ENCODE peak calls at places on chromosomes 16 and 17, in four cellular contexts. One of them, this sample, is unnamed.

GRCh38 chr16:47592232-47592631 is 131.1 kb downstream of the PHKB start:
- DNase-seq in breast epithelium: no peak
- DNase-seq in caudate nucleus: no peak
- DNase-seq in body of pancreas: no peak
- DNase-seq in this sample: no peak

GRCh38 chr17:68199837-68200688 is 47.8 kb upstream of the AMZ2 start:
- DNase-seq in breast epithelium: no peak
- DNase-seq in caudate nucleus: no peak
- DNase-seq in body of pancreas: peak
- DNase-seq in this sample: no peak

GRCh38 chr16:8859913-8860881 is 8.6 kb downstream of the CARHSP1 start:
- DNase-seq in breast epithelium: no peak
- DNase-seq in caudate nucleus: no peak
- DNase-seq in body of pancreas: peak
- DNase-seq in this sample: no peak

GRCh38 chr16:47925811-47926460 is 229.9 kb downstream of the ABCC12 start:
- DNase-seq in breast epithelium: no peak
- DNase-seq in caudate nucleus: no peak
- DNase-seq in body of pancreas: no peak
- DNase-seq in this sample: no peak

GRCh38 chr17:38589462-38590114 is 16.2 kb downstream of the SRCIN1 start:
- DNase-seq in breast epithelium: no peak
- DNase-seq in caudate nucleus: no peak
- DNase-seq in body of pancreas: no peak
- DNase-seq in this sample: no peak

GRCh38 chr16:17962726-17963125 is 373.8 kb downstream of the NPIPA8 start:
- DNase-seq in breast epithelium: no peak
- DNase-seq in caudate nucleus: no peak
- DNase-seq in body of pancreas: no peak
- DNase-seq in this sample: no peak

GRCh38 chr17:50493744-50494143 is 14.5 kb upstream of the MYCBPAP start:
- DNase-seq in breast epithelium: no peak
- DNase-seq in caudate nucleus: no peak
- DNase-seq in body of pancreas: no peak
- DNase-seq in this sample: no peak

GRCh38 chr17:50209472-50210248 is 8.2 kb upstream of the COL1A1 start:
- DNase-seq in breast epithelium: peak
- DNase-seq in caudate nucleus: no peak
- DNase-seq in body of pancreas: peak
- DNase-seq in this sample: no peak

GRCh38 chr16:85418978-85419491 is 194.1 kb upstream of the GSE1 start:
- DNase-seq in breast epithelium: no peak
- DNase-seq in caudate nucleus: no peak
- DNase-seq in body of pancreas: peak
- DNase-seq in this sample: no peak

GRCh38 chr16:13426279-13426678 is 493.7 kb upstream of the ERCC4 start:
- DNase-seq in breast epithelium: no peak
- DNase-seq in caudate nucleus: no peak
- DNase-seq in body of pancreas: no peak
- DNase-seq in this sample: no peak

GRCh38 chr16:19858654-19859018 is 26.0 kb downstream of the GPRC5B start:
- DNase-seq in breast epithelium: no peak
- DNase-seq in caudate nucleus: no peak
- DNase-seq in body of pancreas: no peak
- DNase-seq in this sample: no peak

GRCh38 chr17:66432996-66433556 is 130.7 kb downstream of the PRKCA start:
- DNase-seq in breast epithelium: no peak
- DNase-seq in caudate nucleus: no peak
- DNase-seq in body of pancreas: no peak
- DNase-seq in this sample: no peak

GRCh38 chr16:24850289-24850931 is 4.6 kb downstream of the SLC5A11 start:
- DNase-seq in breast epithelium: no peak
- DNase-seq in caudate nucleus: no peak
- DNase-seq in body of pancreas: no peak
- DNase-seq in this sample: no peak

GRCh38 chr17:26809033-26809432 is 484.9 kb upstream of the WSB1 start:
- DNase-seq in breast epithelium: no peak
- DNase-seq in caudate nucleus: no peak
- DNase-seq in body of pancreas: no peak
- DNase-seq in this sample: no peak

GRCh38 chr16:67013823-67014640 is 14.9 kb upstream of the CBFB start:
- DNase-seq in breast epithelium: peak
- DNase-seq in caudate nucleus: peak
- DNase-seq in body of pancreas: peak
- DNase-seq in this sample: no peak

GRCh38 chr17:77770331-77771105 is 188.0 kb upstream of the TNRC6C start:
- DNase-seq in breast epithelium: no peak
- DNase-seq in caudate nucleus: no peak
- DNase-seq in body of pancreas: no peak
- DNase-seq in this sample: no peak

GRCh38 chr17:80364091-80364691 is 50.8 kb upstream of the ENDOV start:
- DNase-seq in breast epithelium: peak
- DNase-seq in caudate nucleus: no peak
- DNase-seq in body of pancreas: peak
- DNase-seq in this sample: no peak

GRCh38 chr17:72942594-72942993 is 149.9 kb downstream of the SLC39A11 start:
- DNase-seq in breast epithelium: no peak
- DNase-seq in caudate nucleus: no peak
- DNase-seq in body of pancreas: no peak
- DNase-seq in this sample: no peak

GRCh38 chr17:72943826-72944689 is 148.4 kb downstream of the SLC39A11 start:
- DNase-seq in breast epithelium: no peak
- DNase-seq in caudate nucleus: no peak
- DNase-seq in body of pancreas: no peak
- DNase-seq in this sample: no peak

GRCh38 chr17:72937687-72938086 is 154.8 kb downstream of the SLC39A11 start:
- DNase-seq in breast epithelium: no peak
- DNase-seq in caudate nucleus: no peak
- DNase-seq in body of pancreas: no peak
- DNase-seq in this sample: no peak

GRCh38 chr17:72935984-72936383 is 156.5 kb downstream of the SLC39A11 start:
- DNase-seq in breast epithelium: no peak
- DNase-seq in caudate nucleus: no peak
- DNase-seq in body of pancreas: no peak
- DNase-seq in this sample: no peak

GRCh38 chr17:72940511-72940910 is 152.0 kb downstream of the SLC39A11 start:
- DNase-seq in breast epithelium: no peak
- DNase-seq in caudate nucleus: no peak
- DNase-seq in body of pancreas: no peak
- DNase-seq in this sample: no peak
- H3K27ac ChIP-seq in breast epithelium: no peak
- H3K27ac ChIP-seq in caudate nucleus: no peak
- H3K27ac ChIP-seq in body of pancreas: no peak
- H3K27ac ChIP-seq in this sample: no peak

DNA sequence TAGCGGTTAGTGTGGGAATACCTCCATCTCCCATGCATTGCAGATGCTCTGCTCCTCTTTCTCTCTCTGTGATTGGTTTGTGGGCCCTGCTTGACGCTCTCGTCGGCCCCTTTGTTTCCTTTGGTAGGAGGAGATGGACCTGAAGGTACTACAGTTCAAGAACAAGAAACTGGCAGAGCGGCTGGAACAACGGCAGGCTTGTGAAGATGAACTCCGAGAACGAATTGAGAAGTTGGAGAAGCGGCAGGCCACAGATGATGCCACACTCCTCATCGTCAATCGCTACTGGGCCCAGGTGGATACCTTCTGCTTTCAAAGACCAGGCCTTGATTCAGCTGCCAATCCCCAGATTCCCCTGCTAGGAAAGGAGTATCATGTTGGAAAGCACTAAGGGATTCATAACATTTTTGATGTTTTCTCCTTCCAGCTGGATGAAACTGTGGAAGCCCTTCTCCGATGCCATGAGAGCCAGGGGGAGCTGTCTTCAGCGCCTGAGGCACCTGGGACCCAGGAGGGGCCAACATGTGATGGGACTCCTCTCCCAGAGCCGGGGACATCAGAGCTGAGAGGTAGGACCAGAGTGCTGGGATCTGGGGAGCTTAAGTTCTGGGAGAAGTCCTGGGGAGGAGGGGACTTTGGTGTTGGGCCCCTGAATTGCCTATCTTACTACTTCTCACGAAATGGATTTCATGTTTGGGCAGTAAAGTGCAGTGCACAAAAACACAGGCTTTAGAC is 1.0 kb downstream of the RNF40 start:
- DNase-seq in breast epithelium: no peak
- DNase-seq in caudate nucleus: no peak
- DNase-seq in body of pancreas: no peak
- DNase-seq in this sample: no peak
- H3K27ac ChIP-seq in breast epithelium: peak
- H3K27ac ChIP-seq in caudate nucleus: no peak
- H3K27ac ChIP-seq in body of pancreas: peak
- H3K27ac ChIP-seq in this sample: peak

GRCh38 chr16:72083778-72084404 is 9.5 kb downstream of the TXNL4B start:
- DNase-seq in breast epithelium: no peak
- DNase-seq in caudate nucleus: no peak
- DNase-seq in body of pancreas: no peak
- DNase-seq in this sample: no peak
- H3K27ac ChIP-seq in breast epithelium: no peak
- H3K27ac ChIP-seq in caudate nucleus: no peak
- H3K27ac ChIP-seq in body of pancreas: no peak
- H3K27ac ChIP-seq in this sample: no peak

GRCh38 chr16:88334517-88335149 is 48.1 kb upstream of the ZNF469 start:
- DNase-seq in breast epithelium: no peak
- DNase-seq in caudate nucleus: no peak
- DNase-seq in body of pancreas: no peak
- DNase-seq in this sample: no peak
- H3K27ac ChIP-seq in breast epithelium: no peak
- H3K27ac ChIP-seq in caudate nucleus: no peak
- H3K27ac ChIP-seq in body of pancreas: no peak
- H3K27ac ChIP-seq in this sample: no peak

DNA sequence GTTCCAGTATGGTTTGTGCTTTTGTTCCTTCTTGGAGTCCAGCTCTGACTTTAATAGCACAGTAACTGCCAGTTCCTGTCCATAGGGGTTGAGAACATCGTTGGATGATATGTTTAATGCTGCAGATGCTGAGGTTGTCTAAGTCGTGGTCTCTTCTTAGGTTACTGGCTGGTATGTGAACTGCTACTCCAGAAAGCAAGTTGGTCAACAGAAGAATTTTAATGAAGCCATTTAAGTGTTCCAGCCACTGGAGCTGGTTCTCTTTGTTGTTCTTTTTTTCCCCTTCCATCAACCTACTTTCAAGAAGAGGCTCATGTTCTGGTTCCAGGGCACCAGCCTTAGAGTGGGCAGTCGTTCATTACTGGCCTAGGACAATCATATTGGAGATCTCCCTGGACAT is 140.3 kb upstream of the TBX2 start:
- DNase-seq in breast epithelium: no peak
- DNase-seq in caudate nucleus: no peak
- DNase-seq in body of pancreas: no peak
- DNase-seq in this sample: no peak
- H3K27ac ChIP-seq in breast epithelium: no peak
- H3K27ac ChIP-seq in caudate nucleus: no peak
- H3K27ac ChIP-seq in body of pancreas: no peak
- H3K27ac ChIP-seq in this sample: peak

GRCh38 chr17:29112780-29113295 is 67.4 kb downstream of the MYO18A start:
- DNase-seq in breast epithelium: no peak
- DNase-seq in caudate nucleus: no peak
- DNase-seq in body of pancreas: peak
- DNase-seq in this sample: no peak
- H3K27ac ChIP-seq in breast epithelium: peak
- H3K27ac ChIP-seq in caudate nucleus: peak
- H3K27ac ChIP-seq in body of pancreas: peak
- H3K27ac ChIP-seq in this sample: no peak

GRCh38 chr17:35723735-35724134 is 7.7 kb upstream of the RASL10B start:
- DNase-seq in breast epithelium: no peak
- DNase-seq in caudate nucleus: no peak
- DNase-seq in body of pancreas: no peak
- DNase-seq in this sample: no peak

GRCh38 chr17:35725058-35725457 is 6.4 kb upstream of the RASL10B start:
- DNase-seq in breast epithelium: no peak
- DNase-seq in caudate nucleus: no peak
- DNase-seq in body of pancreas: no peak
- DNase-seq in this sample: no peak

GRCh38 chr17:35726609-35727460 is 4.6 kb upstream of the RASL10B start:
- DNase-seq in breast epithelium: no peak
- DNase-seq in caudate nucleus: no peak
- DNase-seq in body of pancreas: peak
- DNase-seq in this sample: no peak

GRCh38 chr17:35727635-35728034 is 3.8 kb upstream of the RASL10B start:
- DNase-seq in breast epithelium: no peak
- DNase-seq in caudate nucleus: no peak
- DNase-seq in body of pancreas: no peak
- DNase-seq in this sample: no peak

DNA sequence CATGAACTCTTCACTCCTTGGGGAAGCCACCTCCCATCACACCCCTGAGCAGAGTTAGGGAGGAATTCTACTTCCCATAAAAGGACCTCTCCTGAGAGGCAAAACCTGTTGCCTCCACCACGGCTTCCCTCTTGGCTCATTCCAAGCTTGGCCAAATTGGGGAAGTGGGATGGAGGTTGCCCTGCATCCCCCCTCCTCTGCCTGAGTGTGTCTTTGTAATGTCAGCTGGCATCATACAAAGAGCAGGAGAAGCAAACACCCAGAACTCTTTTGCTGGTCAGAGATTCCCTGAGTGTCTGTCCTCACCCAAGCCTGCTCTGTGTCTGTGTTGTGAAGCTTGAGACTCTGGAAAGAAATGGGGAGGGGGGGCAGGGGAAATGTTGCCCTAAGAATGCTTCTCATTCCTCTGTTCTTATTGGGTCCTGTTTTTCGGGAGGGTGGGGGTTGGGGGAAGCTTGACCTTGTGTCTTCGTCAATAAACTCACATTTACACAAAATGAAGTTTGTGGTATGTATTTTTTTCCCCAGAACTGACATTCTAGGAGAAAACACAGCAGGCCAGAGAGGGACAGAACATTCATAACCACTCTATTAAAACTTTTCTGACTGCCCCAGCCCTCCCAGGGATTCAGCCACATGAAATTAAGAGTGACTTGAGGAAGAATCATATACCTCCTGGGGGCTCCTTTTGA is 5.4 kb upstream of the RASL10B start:
- DNase-seq in breast epithelium: no peak
- DNase-seq in caudate nucleus: no peak
- DNase-seq in body of pancreas: no peak
- DNase-seq in this sample: peak
- H3K27ac ChIP-seq in breast epithelium: no peak
- H3K27ac ChIP-seq in caudate nucleus: no peak
- H3K27ac ChIP-seq in body of pancreas: peak
- H3K27ac ChIP-seq in this sample: peak

This sample was measured in vagina.